ENCODE peak calls at places on chromosomes 13 and 19, in ten cellular contexts. V, C, D, A, S, N, I, W, K and L are unnamed samples.

GRCh38 chr19:43779147-43779819 is 1.5 kb downstream of the KCNN4 start:
- DNase-seq in K (no peak), W (no peak), N (no peak), A (no peak), V (no peak), S (no peak), I (no peak), C (no peak), D (no peak), L (no peak)

GRCh38 chr13:42401376-42401775 is 129.4 kb downstream of the AKAP11 start:
- DNase-seq in C (no peak), I (no peak), S (no peak), N (no peak), A (no peak), V (no peak), D (no peak), W (no peak), K (no peak), L (no peak)

GRCh38 chr13:113982296-113982661 is 8.4 kb upstream of the C13orf46 start:
- DNase-seq in V (no peak), D (no peak), S (no peak), N (no peak), I (no peak), W (no peak), A (no peak), K (no peak), C (no peak), L (no peak)

GRCh38 chr19:48746738-48747575 is at the start of gene IZUMO1:
- DNase-seq in V (peak), S (no peak), C (no peak), A (no peak), D (peak), W (peak), N (peak), K (peak), I (peak), L (peak)

GRCh38 chr19:11659612-11660011 is 62.3 kb downstream of the ZNF627 start:
- DNase-seq in D (no peak), N (no peak), S (peak), A (peak), W (no peak), V (no peak), K (no peak), C (peak), I (no peak), L (no peak)

GRCh38 chr19:55111238-55111831 is 6.1 kb downstream of the PPP1R12C start:
- DNase-seq in V (no peak), N (no peak), W (no peak), K (no peak), S (no peak), I (no peak), A (no peak), D (peak), C (no peak), L (no peak)

GRCh38 chr13:20969182-20969581 is 66.6 kb upstream of the XPO4 start:
- DNase-seq in K (no peak), A (no peak), V (no peak), W (no peak), S (no peak), I (no peak), N (no peak), C (no peak), D (no peak), L (no peak)

GRCh38 chr19:38648789-38649304 is 1.4 kb downstream of the ACTN4 start:
- DNase-seq in S (no peak), C (no peak), I (peak), D (no peak), V (no peak), N (no peak), K (no peak), W (no peak), A (no peak), L (no peak)

GRCh38 chr13:21675095-21676007 is 4.5 kb downstream of the FGF9 start:
- DNase-seq in C (peak), I (peak), A (no peak), V (no peak), K (peak), N (no peak), D (peak), S (peak), W (peak), L (peak)

GRCh38 chr13:23956106-23956505 is 58.8 kb upstream of the C1QTNF9B start:
- DNase-seq in C (no peak), N (no peak), S (no peak), A (no peak), W (no peak), D (no peak), I (no peak), K (no peak), V (no peak), L (no peak)

GRCh38 chr19:29303035-29303706 is 90.2 kb upstream of the UQCRFS1 start:
- DNase-seq in N (no peak), C (no peak), V (no peak), K (no peak), A (no peak), W (no peak), S (no peak), D (no peak), I (no peak), L (no peak)

GRCh38 chr13:23848639-23849282 is 40.4 kb downstream of the MIPEP start:
- DNase-seq in V (no peak), S (no peak), A (no peak), W (no peak), N (no peak), I (no peak), D (no peak), K (no peak), C (no peak), L (no peak)

GRCh38 chr19:2032296-2032941 is 16.9 kb upstream of the BTBD2 start:
- DNase-seq in N (peak), W (peak), D (peak), S (peak), A (no peak), I (no peak), V (no peak), K (peak), C (peak), L (no peak)

GRCh38 chr19:10009269-10009665 is 1.0 kb downstream of the COL5A3 start:
- DNase-seq in W (no peak), I (no peak), K (no peak), D (peak), N (no peak), S (no peak), A (peak), V (peak), C (no peak), L (peak)

GRCh38 chr13:101406787-101407186 is 9.5 kb downstream of the NALCN start:
- DNase-seq in D (no peak), K (no peak), N (no peak), W (no peak), A (no peak), V (no peak), C (no peak), I (no peak), S (no peak), L (no peak)

GRCh38 chr19:35750167-35750566 is 1.8 kb downstream of the LIN37 start:
- DNase-seq in W (no peak), V (no peak), K (no peak), I (no peak), A (no peak), C (no peak), S (no peak), N (no peak), D (no peak), L (no peak)

GRCh38 chr19:10086904-10087256 is 763 bp downstream of the SHFL start:
- DNase-seq in D (no peak), N (no peak), A (no peak), I (peak), S (no peak), C (no peak), W (no peak), K (no peak), V (no peak), L (no peak)

GRCh38 chr13:25276748-25277147 is 10.5 kb downstream of the MTMR6 start:
- DNase-seq in V (no peak), C (no peak), S (no peak), A (no peak), W (no peak), I (no peak), D (no peak), K (no peak), N (peak), L (no peak)

GRCh38 chr13:38386421-38386820 is 36.8 kb downstream of the UFM1 start:
- DNase-seq in I (no peak), K (no peak), D (no peak), V (no peak), C (no peak), N (no peak), W (no peak), A (peak), S (no peak), L (no peak)

GRCh38 chr19:49243726-49244125 is 81.3 kb downstream of the SLC6A16 start:
- DNase-seq in S (no peak), I (no peak), C (no peak), V (no peak), W (no peak), D (no peak), A (no peak), N (no peak), K (no peak), L (no peak)